ENCODE peak calls at places on chromosome 22, in eight cellular contexts. One of them, this sample, is unnamed.

GRCh38 chr22:32564170-32565001 is 89.8 kb downstream of the FBXO7 start:
- DNase-seq in stimulated activated CD8-positive, alpha-beta memory T cell treated with anti-CD3 and anti-CD28 coated beads, Interleukin-4, amount 100 ng/mL, for 24 hours: no peak
- DNase-seq in COLO829: peak; percentile 79
- DNase-seq in NCI-H2227 treated with DMSO at 0.1 percent for 48 hours: no peak
- DNase-seq in activated naive CD4-positive, alpha-beta T cell treated with Interleukin-2 at 50 U/mL for 16 hours: no peak
- DNase-seq in stimulated activated CD4-positive, alpha-beta T cell treated with anti-CD3 and anti-CD28 coated beads, Interleukin-1b, Interleukin-23, amount 100 ng/mL, for 4 hours: no peak
- DNase-seq in IMR-90: peak; percentile 58
- DNase-seq in NCI-H1930: no peak
- DNase-seq in this sample: no peak

GRCh38 chr22:40421082-40421350 is 50.6 kb downstream of the SGSM3 start:
- DNase-seq in IMR-90: no peak
- DNase-seq in stimulated activated CD8-positive, alpha-beta memory T cell treated with anti-CD3 and anti-CD28 coated beads, Interleukin-4, amount 100 ng/mL, for 24 hours: no peak
- DNase-seq in activated naive CD4-positive, alpha-beta T cell treated with Interleukin-2 at 50 U/mL for 16 hours: no peak
- DNase-seq in NCI-H2227 treated with DMSO at 0.1 percent for 48 hours: no peak
- DNase-seq in stimulated activated CD4-positive, alpha-beta T cell treated with anti-CD3 and anti-CD28 coated beads, Interleukin-1b, Interleukin-23, amount 100 ng/mL, for 4 hours: no peak
- DNase-seq in COLO829: no peak
- DNase-seq in NCI-H1930: no peak
- DNase-seq in this sample: no peak

GRCh38 chr22:20179455-20180244 is 28.8 kb upstream of the CCDC188 start:
- DNase-seq in activated naive CD4-positive, alpha-beta T cell treated with Interleukin-2 at 50 U/mL for 16 hours: no peak
- DNase-seq in COLO829: no peak
- DNase-seq in stimulated activated CD4-positive, alpha-beta T cell treated with anti-CD3 and anti-CD28 coated beads, Interleukin-1b, Interleukin-23, amount 100 ng/mL, for 4 hours: no peak
- DNase-seq in stimulated activated CD8-positive, alpha-beta memory T cell treated with anti-CD3 and anti-CD28 coated beads, Interleukin-4, amount 100 ng/mL, for 24 hours: no peak
- DNase-seq in IMR-90: no peak
- DNase-seq in NCI-H2227 treated with DMSO at 0.1 percent for 48 hours: no peak
- DNase-seq in NCI-H1930: no peak
- DNase-seq in this sample: no peak

GRCh38 chr22:34877506-34877905 is 188.5 kb upstream of the ISX start:
- DNase-seq in stimulated activated CD4-positive, alpha-beta T cell treated with anti-CD3 and anti-CD28 coated beads, Interleukin-1b, Interleukin-23, amount 100 ng/mL, for 4 hours: no peak
- DNase-seq in IMR-90: no peak
- DNase-seq in NCI-H1930: no peak
- DNase-seq in NCI-H2227 treated with DMSO at 0.1 percent for 48 hours: no peak
- DNase-seq in stimulated activated CD8-positive, alpha-beta memory T cell treated with anti-CD3 and anti-CD28 coated beads, Interleukin-4, amount 100 ng/mL, for 24 hours: no peak
- DNase-seq in COLO829: no peak
- DNase-seq in activated naive CD4-positive, alpha-beta T cell treated with Interleukin-2 at 50 U/mL for 16 hours: no peak
- DNase-seq in this sample: no peak

GRCh38 chr22:41256898-41257260 is 16.1 kb upstream of the CHADL start:
- DNase-seq in NCI-H2227 treated with DMSO at 0.1 percent for 48 hours: no peak
- DNase-seq in stimulated activated CD8-positive, alpha-beta memory T cell treated with anti-CD3 and anti-CD28 coated beads, Interleukin-4, amount 100 ng/mL, for 24 hours: no peak
- DNase-seq in COLO829: no peak
- DNase-seq in stimulated activated CD4-positive, alpha-beta T cell treated with anti-CD3 and anti-CD28 coated beads, Interleukin-1b, Interleukin-23, amount 100 ng/mL, for 4 hours: no peak
- DNase-seq in NCI-H1930: no peak
- DNase-seq in IMR-90: peak; percentile 27
- DNase-seq in activated naive CD4-positive, alpha-beta T cell treated with Interleukin-2 at 50 U/mL for 16 hours: no peak
- DNase-seq in this sample: no peak

GRCh38 chr22:44645083-44645482 is 56.9 kb upstream of the PRR5 start:
- DNase-seq in COLO829: no peak
- DNase-seq in stimulated activated CD4-positive, alpha-beta T cell treated with anti-CD3 and anti-CD28 coated beads, Interleukin-1b, Interleukin-23, amount 100 ng/mL, for 4 hours: no peak
- DNase-seq in NCI-H2227 treated with DMSO at 0.1 percent for 48 hours: no peak
- DNase-seq in IMR-90: no peak
- DNase-seq in stimulated activated CD8-positive, alpha-beta memory T cell treated with anti-CD3 and anti-CD28 coated beads, Interleukin-4, amount 100 ng/mL, for 24 hours: no peak
- DNase-seq in activated naive CD4-positive, alpha-beta T cell treated with Interleukin-2 at 50 U/mL for 16 hours: no peak
- DNase-seq in NCI-H1930: no peak
- DNase-seq in this sample: no peak

GRCh38 chr22:25402160-25402500 is 162.3 kb upstream of the GRK3 start:
- DNase-seq in IMR-90: no peak
- DNase-seq in stimulated activated CD4-positive, alpha-beta T cell treated with anti-CD3 and anti-CD28 coated beads, Interleukin-1b, Interleukin-23, amount 100 ng/mL, for 4 hours: no peak
- DNase-seq in NCI-H1930: no peak
- DNase-seq in COLO829: no peak
- DNase-seq in NCI-H2227 treated with DMSO at 0.1 percent for 48 hours: no peak
- DNase-seq in stimulated activated CD8-positive, alpha-beta memory T cell treated with anti-CD3 and anti-CD28 coated beads, Interleukin-4, amount 100 ng/mL, for 24 hours: no peak
- DNase-seq in activated naive CD4-positive, alpha-beta T cell treated with Interleukin-2 at 50 U/mL for 16 hours: no peak
- DNase-seq in this sample: no peak

GRCh38 chr22:31144223-31144622 is 3.9 kb upstream of the PLA2G3 start:
- DNase-seq in IMR-90: peak; percentile 50
- DNase-seq in activated naive CD4-positive, alpha-beta T cell treated with Interleukin-2 at 50 U/mL for 16 hours: no peak
- DNase-seq in stimulated activated CD4-positive, alpha-beta T cell treated with anti-CD3 and anti-CD28 coated beads, Interleukin-1b, Interleukin-23, amount 100 ng/mL, for 4 hours: no peak
- DNase-seq in stimulated activated CD8-positive, alpha-beta memory T cell treated with anti-CD3 and anti-CD28 coated beads, Interleukin-4, amount 100 ng/mL, for 24 hours: no peak
- DNase-seq in NCI-H1930: no peak
- DNase-seq in COLO829: no peak
- DNase-seq in NCI-H2227 treated with DMSO at 0.1 percent for 48 hours: no peak
- DNase-seq in this sample: no peak

GRCh38 chr22:29744902-29745301 is 21.9 kb downstream of the ZMAT5 start:
- DNase-seq in NCI-H1930: no peak
- DNase-seq in stimulated activated CD8-positive, alpha-beta memory T cell treated with anti-CD3 and anti-CD28 coated beads, Interleukin-4, amount 100 ng/mL, for 24 hours: no peak
- DNase-seq in activated naive CD4-positive, alpha-beta T cell treated with Interleukin-2 at 50 U/mL for 16 hours: no peak
- DNase-seq in NCI-H2227 treated with DMSO at 0.1 percent for 48 hours: no peak
- DNase-seq in stimulated activated CD4-positive, alpha-beta T cell treated with anti-CD3 and anti-CD28 coated beads, Interleukin-1b, Interleukin-23, amount 100 ng/mL, for 4 hours: no peak
- DNase-seq in COLO829: no peak
- DNase-seq in IMR-90: peak; percentile 70
- DNase-seq in this sample: no peak

GRCh38 chr22:20441631-20442484 is 4.2 kb upstream of the SCARF2 start:
- DNase-seq in IMR-90: no peak
- DNase-seq in stimulated activated CD4-positive, alpha-beta T cell treated with anti-CD3 and anti-CD28 coated beads, Interleukin-1b, Interleukin-23, amount 100 ng/mL, for 4 hours: no peak
- DNase-seq in COLO829: no peak
- DNase-seq in NCI-H1930: no peak
- DNase-seq in activated naive CD4-positive, alpha-beta T cell treated with Interleukin-2 at 50 U/mL for 16 hours: no peak
- DNase-seq in stimulated activated CD8-positive, alpha-beta memory T cell treated with anti-CD3 and anti-CD28 coated beads, Interleukin-4, amount 100 ng/mL, for 24 hours: no peak
- DNase-seq in NCI-H2227 treated with DMSO at 0.1 percent for 48 hours: no peak
- DNase-seq in this sample: no peak

GRCh38 chr22:42842658-42843370 is 14.3 kb downstream of the ARFGAP3 start:
- DNase-seq in NCI-H2227 treated with DMSO at 0.1 percent for 48 hours: no peak
- DNase-seq in activated naive CD4-positive, alpha-beta T cell treated with Interleukin-2 at 50 U/mL for 16 hours: no peak
- DNase-seq in stimulated activated CD4-positive, alpha-beta T cell treated with anti-CD3 and anti-CD28 coated beads, Interleukin-1b, Interleukin-23, amount 100 ng/mL, for 4 hours: no peak
- DNase-seq in IMR-90: peak; percentile 24
- DNase-seq in stimulated activated CD8-positive, alpha-beta memory T cell treated with anti-CD3 and anti-CD28 coated beads, Interleukin-4, amount 100 ng/mL, for 24 hours: no peak
- DNase-seq in NCI-H1930: no peak
- DNase-seq in COLO829: no peak
- DNase-seq in this sample: no peak

GRCh38 chr22:36640106-36640672 is 63.4 kb downstream of the CACNG2 start:
- DNase-seq in IMR-90: no peak
- DNase-seq in NCI-H2227 treated with DMSO at 0.1 percent for 48 hours: no peak
- DNase-seq in stimulated activated CD4-positive, alpha-beta T cell treated with anti-CD3 and anti-CD28 coated beads, Interleukin-1b, Interleukin-23, amount 100 ng/mL, for 4 hours: no peak
- DNase-seq in activated naive CD4-positive, alpha-beta T cell treated with Interleukin-2 at 50 U/mL for 16 hours: no peak
- DNase-seq in stimulated activated CD8-positive, alpha-beta memory T cell treated with anti-CD3 and anti-CD28 coated beads, Interleukin-4, amount 100 ng/mL, for 24 hours: no peak
- DNase-seq in COLO829: no peak
- DNase-seq in NCI-H1930: no peak
- DNase-seq in this sample: no peak

GRCh38 chr22:26891431-26891830 is 234.0 kb downstream of the MIAT start:
- DNase-seq in stimulated activated CD8-positive, alpha-beta memory T cell treated with anti-CD3 and anti-CD28 coated beads, Interleukin-4, amount 100 ng/mL, for 24 hours: no peak
- DNase-seq in NCI-H2227 treated with DMSO at 0.1 percent for 48 hours: no peak
- DNase-seq in COLO829: no peak
- DNase-seq in stimulated activated CD4-positive, alpha-beta T cell treated with anti-CD3 and anti-CD28 coated beads, Interleukin-1b, Interleukin-23, amount 100 ng/mL, for 4 hours: no peak
- DNase-seq in activated naive CD4-positive, alpha-beta T cell treated with Interleukin-2 at 50 U/mL for 16 hours: no peak
- DNase-seq in IMR-90: peak; percentile 5
- DNase-seq in NCI-H1930: no peak
- DNase-seq in this sample: no peak

This sample was measured in GM12865.